ENCODE peak calls at places on chromosomes 3 and 15, in four cellular contexts. V is psoas muscle, S is endothelial cell of umbilical vein, A is IMR-90. W is an unnamed sample. For H3K9me3, the result is how much of the 10 kb centered on the place peaks cover.

GRCh38 chr3:164230385-164231094 is 847.8 kb downstream of the SI start:
- DNase-seq in V (no peak), S (no peak), A (no peak), W (no peak)

GRCh38 chr3:155309581-155309980 is 16.1 kb upstream of the STRIT1 start:
- DNase-seq in V (no peak), S (no peak), A (no peak), W (no peak)

GRCh38 chr3:175005193-175005592 is 146.1 kb downstream of the NAALADL2 start:
- DNase-seq in V (no peak), S (no peak), A (no peak), W (no peak)

GRCh38 chr3:39668420-39668819 is 141.0 kb upstream of the MYRIP start:
- DNase-seq in V (no peak), S (peak), A (peak), W (peak)

GRCh38 chr15:74320358-74321247 is 46.8 kb downstream of the CYP11A1 start:
- DNase-seq in V (peak), S (peak), A (peak), W (no peak)

GRCh38 chr3:194587438-194587931 is 45.7 kb downstream of the TMEM44 start:
- DNase-seq in V (peak), S (peak), A (peak), W (peak)

GRCh38 chr3:151166161-151166560 is 36.9 kb downstream of the GPR171 start:
- DNase-seq in V (no peak), S (no peak), A (peak), W (no peak)

GRCh38 chr15:42719051-42719450 is 17.9 kb downstream of the CDAN1 start:
- DNase-seq in V (no peak), S (no peak), A (no peak), W (no peak)

GRCh38 chr3:15629860-15630597 is 28.5 kb downstream of the BTD start:
- DNase-seq in V (no peak), S (peak), A (peak), W (peak)

GRCh38 chr15:46900992-46901391 is 816.3 kb upstream of the SEMA6D start:
- DNase-seq in V (no peak), S (no peak), A (no peak), W (no peak)

GRCh38 chr15:48086582-48086981 is 34.2 kb upstream of the SLC24A5 start:
- DNase-seq in V (no peak), S (no peak), A (no peak), W (peak)

GRCh38 chr3:37447732-37448131 is 273.4 kb upstream of the LRRFIP2 start:
- DNase-seq in V (no peak), S (no peak), A (no peak), W (no peak)

GRCh38 chr3:177463863-177464262 is 266.6 kb upstream of the TBL1XR1 start:
- DNase-seq in V (no peak), S (no peak), A (peak), W (peak)

GRCh38 chr3:170840291-170840859 is 29.6 kb downstream of the RPL22L1 start:
- DNase-seq in V (no peak), S (peak), A (peak), W (peak)

GRCh38 chr3:29637093-29637492 is 356.2 kb downstream of the RBMS3 start:
- DNase-seq in V (peak), S (no peak), A (no peak), W (no peak)
- H3K4me3 ChIP-seq in V (no peak), S (no peak), A (no peak), W (no peak)

GRCh38 chr3:52730681-52731080 is 24.8 kb downstream of the SPCS1 start:
- DNase-seq in V (no peak), S (peak), A (no peak), W (no peak)
- H3K9me3 ChIP-seq in V (under half), S (under half), A (under half), W (under half)

DNA sequence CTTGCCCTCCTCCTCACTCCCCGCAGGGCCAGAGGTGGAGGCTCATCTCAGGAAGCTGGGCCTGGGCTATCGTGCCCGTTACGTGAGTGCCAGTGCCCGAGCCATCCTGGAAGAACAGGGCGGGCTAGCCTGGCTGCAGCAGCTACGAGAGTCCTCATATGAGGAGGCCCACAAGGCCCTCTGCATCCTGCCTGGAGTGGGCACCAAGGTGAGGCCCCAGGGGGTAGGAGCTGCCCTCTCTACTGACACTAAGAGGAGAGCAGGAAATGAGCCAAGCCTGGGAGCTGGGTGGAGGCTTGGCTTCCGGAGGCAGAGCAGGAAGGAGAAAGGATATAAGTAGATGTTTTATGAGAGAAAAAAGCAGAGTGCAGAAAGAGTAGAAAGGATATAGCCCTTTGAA is 4.9 kb downstream of the OGG1 start:
- DNase-seq in V (no peak), S (peak), A (no peak), W (no peak)
- H3K27ac ChIP-seq in V (no peak), S (no peak), A (no peak), W (no peak)

GRCh38 chr3:129181834-129182233 is 1.9 kb downstream of the CNBP start:
- DNase-seq in V (no peak), S (no peak), A (no peak), W (no peak)

GRCh38 chr3:129184396-129184656 is 630 bp upstream of the CNBP start:
- DNase-seq in V (peak), S (no peak), A (no peak), W (no peak)

GRCh38 chr3:129182390-129183180 is 1.1 kb downstream of the CNBP start:
- DNase-seq in V (no peak), S (peak), A (peak), W (peak)

GRCh38 chr3:129183569-129184395 is at the start of gene CNBP:
- DNase-seq in V (peak), S (peak), A (peak), W (peak)

DNA sequence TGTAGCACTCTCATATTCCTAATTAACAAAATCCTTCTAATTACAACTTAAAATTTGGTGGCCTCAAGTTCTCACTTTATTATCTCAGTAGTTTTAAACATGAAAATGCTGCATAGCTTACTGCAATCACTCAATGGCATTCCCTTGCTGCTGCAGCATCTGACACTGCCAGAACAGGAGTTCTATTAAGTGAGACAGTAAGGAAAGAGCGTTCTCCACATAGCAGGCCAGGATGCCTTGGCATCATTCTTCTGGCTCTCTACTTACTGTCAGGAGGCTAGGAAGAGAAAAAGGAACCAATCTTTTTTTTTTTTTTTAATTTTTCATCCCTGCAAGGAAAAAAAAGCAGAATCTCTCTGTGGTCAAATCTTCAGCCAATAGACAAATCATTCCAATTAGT is 3.2 kb downstream of the CNBP start:
- DNase-seq in V (no peak), S (no peak), A (no peak), W (no peak)
- H3K4me3 ChIP-seq in V (peak), S (no peak), A (no peak), W (peak)

GRCh38 chr3:101701696-101702634 is 15.4 kb upstream of the RPL24 start:
- DNase-seq in V (no peak), S (no peak), A (no peak), W (no peak)
- H3K9me3 ChIP-seq in V (under half), S (under half), A (under half), W (under half)

DNA sequence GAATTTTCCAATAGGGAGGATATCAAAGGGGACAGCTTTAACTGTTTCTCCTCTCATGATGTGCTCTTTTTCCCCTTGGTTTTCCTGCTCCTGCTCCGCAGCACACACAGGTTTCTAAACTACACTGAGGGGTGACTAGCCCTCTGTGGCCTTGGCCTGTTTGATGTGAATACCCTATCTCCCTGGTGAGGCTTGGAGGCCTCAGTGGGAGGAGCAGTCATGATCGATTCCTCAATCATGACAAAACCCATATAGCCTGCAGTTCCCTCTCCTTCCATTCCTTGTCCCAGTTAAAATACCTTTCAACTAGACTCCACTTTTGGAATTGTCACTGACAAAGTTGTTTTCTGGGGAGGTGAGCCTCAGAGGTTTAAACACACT is 24.0 kb upstream of the USP3 start:
- DNase-seq in V (no peak), S (no peak), A (no peak), W (no peak)
- H3K27ac ChIP-seq in V (no peak), S (no peak), A (no peak), W (no peak)